ENCODE peak calls at places on chromosomes 2 and 18, in nine cellular contexts. O is RWPE1, X is cardiac muscle cell, M is substantia nigra, I is upper lobe of right lung, B is dorsolateral prefrontal cortex, W is fibroblast of lung, K is K562, J is A673. N is an unnamed sample.

GRCh38 chr2:27798948-27799645 is 27.6 kb downstream of the MRPL33 start:
- DNase-seq in K (no peak), X (peak; percentile 44), O (peak; percentile 95), B (no peak), J (peak; percentile 92), I (no peak), M (no peak), W (peak; percentile 100), N (no peak)

GRCh38 chr2:5926896-5927512 is 234.8 kb downstream of the SOX11 start:
- DNase-seq in J (peak; percentile 31), I (no peak), M (no peak), W (peak; percentile 12), O (no peak), B (no peak), K (no peak), X (no peak), N (no peak)

GRCh38 chr2:201259216-201259615 is 1.1 kb upstream of the CASP8 start:
- DNase-seq in B (no peak), K (no peak), M (no peak), O (no peak), J (no peak), X (no peak), W (no peak), I (no peak), N (no peak)

GRCh38 chr2:67451086-67451832 is 54.1 kb downstream of the ETAA1 start:
- DNase-seq in X (no peak), B (no peak), K (no peak), I (no peak), J (no peak), M (no peak), O (peak; percentile 89), W (peak; percentile 84), N (no peak)

GRCh38 chr18:22221350-22221749 is 52.0 kb downstream of the GATA6 start:
- DNase-seq in X (no peak), M (no peak), W (no peak), O (no peak), B (no peak), I (no peak), K (no peak), J (no peak), N (no peak)

GRCh38 chr18:75087119-75088020 is 121.6 kb downstream of the PTGR3 start:
- DNase-seq in B (no peak), X (no peak), W (no peak), I (no peak), K (no peak), O (no peak), M (no peak), J (no peak), N (no peak)

GRCh38 chr2:104052341-104052740 is 801.6 kb upstream of the POU3F3 start:
- DNase-seq in O (no peak), X (no peak), B (no peak), K (no peak), W (no peak), M (no peak), J (no peak), I (no peak), N (no peak)

GRCh38 chr2:10977003-10977402 is 65.3 kb downstream of the KCNF1 start:
- DNase-seq in O (no peak), B (no peak), K (no peak), X (no peak), W (peak; percentile 20), M (no peak), I (peak; percentile 59), J (no peak), N (no peak)

DNA sequence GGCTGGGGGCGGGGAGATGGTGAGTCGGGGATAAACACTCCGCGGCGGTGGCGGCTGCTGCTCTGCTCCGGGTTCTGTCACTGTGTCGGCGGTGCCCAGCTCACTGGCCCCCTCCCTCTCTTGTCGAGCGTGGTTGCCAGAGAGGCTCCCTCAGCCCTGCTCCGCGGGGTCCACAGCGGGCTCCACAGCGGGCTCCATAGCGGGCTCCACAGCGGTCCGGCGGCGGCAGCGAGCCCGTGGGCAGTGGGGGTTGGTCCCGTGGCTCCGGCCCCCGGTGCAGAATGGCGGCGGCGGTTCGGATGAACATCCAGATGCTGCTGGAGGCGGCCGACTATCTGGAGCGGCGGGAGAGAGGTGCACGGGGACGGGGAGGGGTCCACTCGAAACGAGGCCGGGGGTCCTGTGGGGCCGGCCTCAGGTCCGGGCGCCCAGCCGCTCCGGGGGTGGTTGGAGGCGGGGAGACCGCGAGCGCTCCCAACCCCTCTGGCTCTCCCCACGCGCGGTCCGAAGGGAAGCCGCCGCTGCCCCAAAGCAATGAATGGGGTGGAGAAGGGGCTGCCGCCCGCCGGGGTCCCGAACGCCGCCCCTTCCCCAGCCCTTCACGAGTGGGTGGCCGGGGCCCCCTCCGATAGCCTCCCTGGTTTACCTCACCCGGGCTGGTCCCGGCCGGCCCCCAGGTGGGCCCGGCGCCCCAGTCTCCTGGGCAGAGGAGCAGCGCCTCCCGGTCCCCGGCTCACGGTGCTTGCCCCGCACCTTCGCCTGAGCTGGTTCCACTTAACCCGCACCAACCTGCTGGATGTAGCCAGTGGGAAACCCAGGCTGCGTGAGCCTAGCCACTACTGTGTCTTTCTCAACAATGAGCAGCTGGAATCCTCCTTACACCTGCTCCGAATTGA is at the start of gene MXD1:
- DNase-seq in O (no peak), J (no peak), X (peak; percentile 43), K (peak; percentile 46), B (no peak), M (no peak), W (no peak), I (no peak), N (no peak)
- H3K27ac ChIP-seq in O (peak within 1 kb of the TSS; percentile 86), J (peak within 1 kb of the TSS; percentile 89), X (peak within 1 kb of the TSS; percentile 97), K (peak within 1 kb of the TSS; percentile 96), B (peak within 1 kb of the TSS; percentile 99), M (peak within 1 kb of the TSS; percentile 99), W (peak within 1 kb of the TSS; percentile 92), I (peak within 1 kb of the TSS; percentile 91), N (peak within 1 kb of the TSS; percentile 91)

GRCh38 chr2:38390941-38391340 is 13.9 kb upstream of the ATL2 start:
- DNase-seq in K (no peak), J (no peak), X (no peak), W (no peak), B (no peak), O (no peak), M (no peak), I (no peak), N (no peak)

GRCh38 chr2:38394041-38394440 is 17.0 kb upstream of the ATL2 start:
- DNase-seq in J (no peak), B (no peak), K (no peak), X (no peak), M (no peak), W (no peak), O (no peak), I (no peak), N (no peak)

GRCh38 chr2:38398739-38399138 is 21.7 kb upstream of the ATL2 start:
- DNase-seq in X (no peak), M (no peak), B (no peak), O (peak; percentile 42), J (no peak), K (no peak), W (no peak), I (no peak), N (no peak)

GRCh38 chr2:38400513-38400912 is 23.4 kb upstream of the ATL2 start:
- DNase-seq in J (no peak), B (no peak), M (no peak), O (no peak), X (no peak), W (no peak), K (no peak), I (no peak), N (no peak)

DNA sequence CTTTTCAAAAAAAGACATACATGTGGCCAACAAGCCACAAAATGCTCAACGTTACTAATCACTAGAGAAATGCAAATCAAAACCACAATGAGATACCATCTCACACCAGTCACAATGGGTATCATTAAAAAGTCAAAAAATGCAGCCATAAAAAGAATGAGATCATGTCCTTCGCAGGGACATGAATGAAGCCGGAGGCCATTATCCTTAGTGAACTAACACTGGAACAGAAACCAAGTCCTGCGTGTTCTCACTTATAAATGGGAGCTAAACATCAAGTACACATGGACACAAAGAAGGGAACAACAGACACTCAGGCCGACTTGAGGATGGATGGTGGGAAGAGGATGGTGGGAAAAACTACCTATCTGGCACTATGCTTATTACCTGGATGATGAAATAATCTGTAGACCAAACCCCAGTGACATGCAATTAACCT is 17.8 kb upstream of the ATL2 start:
- DNase-seq in J (peak; percentile 61), I (no peak), X (no peak), M (no peak), W (peak; percentile 87), B (no peak), O (no peak), K (no peak), N (no peak)
- H3K27ac ChIP-seq in J (no peak overlapping the region), I (no peak overlapping the region), X (no peak overlapping the region), M (no peak overlapping the region), W (no peak overlapping the region), B (no peak overlapping the region), O (no peak overlapping the region), K (no peak overlapping the region), N (no peak overlapping the region)

GRCh38 chr2:238914648-238915015 is 66.7 kb downstream of the TWIST2 start:
- DNase-seq in B (no peak), O (peak; percentile 56), X (no peak), M (no peak), J (no peak), I (peak; percentile 42), K (no peak), W (peak; percentile 85), N (no peak)

GRCh38 chr2:238915196-238915595 is 67.3 kb downstream of the TWIST2 start:
- DNase-seq in W (peak; percentile 51), J (no peak), B (no peak), K (no peak), M (no peak), X (no peak), I (peak; percentile 28), O (no peak), N (no peak)

GRCh38 chr2:238916176-238916874 is 68.4 kb downstream of the TWIST2 start:
- DNase-seq in W (no peak), J (no peak), X (no peak), K (no peak), M (no peak), O (no peak), I (peak; percentile 23), B (no peak), N (no peak)

GRCh38 chr2:238916875-238917590 is 69.1 kb downstream of the TWIST2 start:
- DNase-seq in B (no peak), I (peak; percentile 58), J (no peak), W (peak; percentile 46), K (no peak), X (no peak), O (no peak), M (no peak), N (no peak)

DNA sequence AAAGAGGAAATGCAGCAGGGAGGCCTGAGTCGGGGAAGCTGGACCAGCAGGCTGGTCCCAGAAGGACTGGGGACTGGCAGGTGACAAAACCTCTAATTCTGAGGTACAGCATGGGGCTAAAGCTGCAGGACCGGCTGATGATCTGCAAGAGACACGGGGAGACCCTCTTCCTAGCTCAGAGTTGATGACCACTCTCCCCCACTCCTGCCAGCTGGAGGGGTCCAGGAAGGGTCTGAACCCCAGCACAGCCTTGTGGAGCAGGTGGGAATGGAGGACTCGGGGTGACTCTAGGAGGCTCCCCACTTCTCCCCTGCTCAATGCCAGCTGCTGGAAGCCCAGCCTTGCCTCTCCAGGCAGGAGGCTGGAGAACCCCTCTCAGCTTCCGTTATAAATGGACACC is 67.7 kb downstream of the TWIST2 start:
- DNase-seq in W (no peak), I (no peak), O (no peak), K (no peak), M (no peak), J (no peak), B (no peak), X (no peak), N (no peak)
- H3K27ac ChIP-seq in W (no peak overlapping the region), I (no peak overlapping the region), O (no peak overlapping the region), K (no peak overlapping the region), M (no peak overlapping the region), J (no peak overlapping the region), B (no peak overlapping the region), X (no peak overlapping the region), N (no peak overlapping the region)

GRCh38 chr2:226387499-226387942 is 412.1 kb downstream of the IRS1 start:
- DNase-seq in J (no peak), K (no peak), B (no peak), W (no peak), X (no peak), I (no peak), M (no peak), O (no peak), N (no peak)
- H3K27ac ChIP-seq in J (no peak overlapping the region), K (no peak overlapping the region), B (no peak overlapping the region), W (no peak overlapping the region), X (no peak overlapping the region), I (no peak overlapping the region), M (no peak overlapping the region), O (no peak overlapping the region), N (no peak overlapping the region)